ENCODE peak calls at places on chromosomes 1 and 21, in six cellular contexts. Q is sigmoid colon, S is GM10248, N is HCT116, X is H9, T is cardiac muscle cell. F is an unnamed sample.
A peak's percentile ranks its signal among the peaks of the same experiment; 100 is the strongest.

GRCh38 chr1:221698579-221699349 is 43.1 kb downstream of the DUSP10 start:
- DNase-seq in N (no peak), X (no peak), Q (no peak), S (no peak), T (no peak), F (no peak)

GRCh38 chr21:15437873-15438272 is 291.9 kb upstream of the USP25 start:
- DNase-seq in T (no peak), X (no peak), Q (no peak), N (no peak), S (peak; percentile 13), F (peak; percentile 21)

GRCh38 chr1:26542781-26543443 is 13.4 kb downstream of the RPS6KA1 start:
- DNase-seq in S (peak; percentile 38), Q (no peak), X (no peak), T (no peak), N (no peak), F (peak; percentile 36)

GRCh38 chr1:48470506-48470905 is 1.5 kb downstream of the SPATA6 start:
- DNase-seq in X (peak; percentile 50), N (no peak), T (peak; percentile 20), Q (peak; percentile 79), S (no peak), F (no peak)

GRCh38 chr1:93194231-93194630 is 13.7 kb downstream of the CCDC18 start:
- DNase-seq in S (no peak), N (no peak), T (no peak), Q (no peak), X (no peak), F (no peak)

GRCh38 chr1:169615803-169616202 is 14.1 kb downstream of the SELP start:
- DNase-seq in X (no peak), S (no peak), Q (no peak), T (no peak), N (no peak), F (no peak)

GRCh38 chr21:17548262-17548661 is 35.4 kb downstream of the CXADR start:
- DNase-seq in S (no peak), N (no peak), T (peak; percentile 30), Q (no peak), X (no peak), F (no peak)

GRCh38 chr1:241639040-241639652 is 1.0 kb downstream of the CHML start:
- DNase-seq in N (no peak), Q (no peak), X (no peak), T (no peak), S (no peak), F (peak; percentile 29)

GRCh38 chr1:248625971-248626370 is 8.9 kb downstream of the OR2T11 start:
- DNase-seq in X (no peak), Q (no peak), T (no peak), N (no peak), S (no peak), F (no peak)

GRCh38 chr21:35343046-35343816 is 294.1 kb upstream of the RUNX1 start:
- DNase-seq in S (peak; percentile 15), X (no peak), T (no peak), Q (no peak), N (no peak), F (peak; percentile 13)

GRCh38 chr1:24567792-24568388 is 12.0 kb downstream of the NCMAP start:
- DNase-seq in X (no peak), N (no peak), Q (no peak), T (no peak), S (no peak), F (no peak)

GRCh38 chr1:162672678-162673259 is 40.5 kb downstream of the DDR2 start:
- DNase-seq in N (no peak), S (no peak), T (no peak), Q (no peak), X (no peak), F (no peak)

GRCh38 chr1:157626099-157626498 is 28.2 kb upstream of the FCRL4 start:
- DNase-seq in X (peak; percentile 70), S (peak; percentile 60), Q (no peak), N (peak; percentile 34), T (peak; percentile 2), F (peak; percentile 46)

GRCh38 chr1:225842788-225843425 is 33.0 kb downstream of the EPHX1 start:
- DNase-seq in Q (no peak), N (no peak), S (no peak), X (no peak), T (no peak), F (no peak)

GRCh38 chr21:45030637-45031218 is 43.7 kb upstream of the ADARB1 start:
- DNase-seq in X (peak; percentile 26), N (no peak), S (no peak), T (no peak), Q (peak; percentile 56), F (no peak)

GRCh38 chr1:180230791-180231505 is 884 bp downstream of the LHX4 start:
- DNase-seq in T (peak; percentile 65), N (no peak), X (peak; percentile 74), S (no peak), Q (peak; percentile 55), F (peak; percentile 58)

GRCh38 chr1:244067893-244068292 is 16.8 kb downstream of the ZBTB18 start:
- DNase-seq in T (no peak), X (no peak), S (no peak), N (no peak), Q (no peak), F (no peak)

GRCh38 chr1:6143392-6143791 is 36.7 kb downstream of the CHD5 start:
- DNase-seq in X (no peak), S (no peak), N (no peak), T (no peak), Q (no peak), F (no peak)

GRCh38 chr1:183105449-183105848 is 80.6 kb upstream of the LAMC2 start:
- DNase-seq in Q (no peak), S (no peak), N (no peak), X (no peak), T (no peak), F (no peak)

GRCh38 chr1:175192630-175193338 is at the start of gene KIAA0040:
- DNase-seq in Q (peak; percentile 90), S (peak; percentile 77), T (peak; percentile 73), X (peak; percentile 83), N (peak; percentile 66), F (peak; percentile 83)

GRCh38 chr1:203871114-203871875 is 9.9 kb downstream of the SNRPE start:
- DNase-seq in T (peak; percentile 69), Q (peak; percentile 69), S (peak; percentile 32), N (peak; percentile 62), X (peak; percentile 52), F (peak; percentile 36)

GRCh38 chr1:2372551-2373490 is 18.5 kb downstream of the MORN1 start:
- DNase-seq in Q (peak; percentile 50), X (no peak), T (no peak), N (no peak), S (no peak), F (no peak)

GRCh38 chr1:81559662-81560350 is 240.9 kb upstream of the ADGRL2 start:
- DNase-seq in T (no peak), N (no peak), Q (no peak), S (no peak), X (no peak), F (no peak)

GRCh38 chr1:39195166-39196111 is 9.1 kb upstream of the MACF1 start:
- DNase-seq in X (no peak), T (no peak), Q (no peak), S (no peak), N (no peak), F (no peak)

GRCh38 chr1:58727363-58727762 is 27.5 kb upstream of the MYSM1 start:
- DNase-seq in N (peak; percentile 83), X (no peak), S (no peak), T (no peak), Q (no peak), F (no peak)

GRCh38 chr1:235266325-235266724 is 61.7 kb downstream of the ARID4B start:
- DNase-seq in Q (no peak), S (no peak), X (no peak), N (no peak), T (no peak), F (no peak)

GRCh38 chr1:91819038-91819788 is 66.7 kb downstream of the TGFBR3 start:
- DNase-seq in T (no peak), N (no peak), X (no peak), Q (no peak), S (no peak), F (no peak)

GRCh38 chr1:22329171-22329540 is 122.5 kb upstream of the ZBTB40 start:
- DNase-seq in N (no peak), X (peak; percentile 19), Q (peak; percentile 46), S (no peak), T (no peak), F (no peak)

GRCh38 chr1:200895448-200895799 is 724 bp downstream of the INAVA start:
- DNase-seq in T (no peak), N (no peak), Q (no peak), X (no peak), S (no peak), F (no peak)

GRCh38 chr21:38669186-38669585 is 136.5 kb upstream of the ETS2 start:
- DNase-seq in S (peak; percentile 20), N (no peak), Q (no peak), T (peak; percentile 23), X (peak; percentile 33), F (peak; percentile 37)
- TF ChIP-seq CTCF in S (peak; percentile 26), N (peak; percentile 34), Q (no peak), T (peak; percentile 61), X (peak; percentile 64), F (peak; percentile 5)

GRCh38 chr1:60848583-60849188 is 233.7 kb upstream of the NFIA start:
- DNase-seq in Q (no peak), X (no peak), T (peak; percentile 48), S (no peak), N (peak; percentile 54), F (no peak)
- TF ChIP-seq CTCF in Q (no peak), X (peak; percentile 80), T (peak; percentile 52), S (peak; percentile 33), N (peak; percentile 60), F (peak; percentile 9)

GRCh38 chr1:34292472-34292871 is 115.8 kb downstream of the C1orf94 start:
- DNase-seq in S (no peak), T (no peak), N (no peak), Q (no peak), X (peak; percentile 34), F (no peak)
- TF ChIP-seq CTCF in S (no peak), T (no peak), N (no peak), Q (no peak), X (peak; percentile 53), F (peak; percentile 4)

GRCh38 chr1:54517536-54517935 is 30.5 kb upstream of the ACOT11 start:
- DNase-seq in T (no peak), N (no peak), X (no peak), S (no peak), Q (no peak), F (no peak)

GRCh38 chr1:54518489-54518888 is 29.5 kb upstream of the ACOT11 start:
- DNase-seq in X (peak; percentile 4), N (no peak), S (no peak), T (no peak), Q (no peak), F (no peak)

GRCh38 chr1:54516249-54516920 is 31.6 kb upstream of the ACOT11 start:
- DNase-seq in N (no peak), S (no peak), X (no peak), Q (no peak), T (no peak), F (no peak)

DNA sequence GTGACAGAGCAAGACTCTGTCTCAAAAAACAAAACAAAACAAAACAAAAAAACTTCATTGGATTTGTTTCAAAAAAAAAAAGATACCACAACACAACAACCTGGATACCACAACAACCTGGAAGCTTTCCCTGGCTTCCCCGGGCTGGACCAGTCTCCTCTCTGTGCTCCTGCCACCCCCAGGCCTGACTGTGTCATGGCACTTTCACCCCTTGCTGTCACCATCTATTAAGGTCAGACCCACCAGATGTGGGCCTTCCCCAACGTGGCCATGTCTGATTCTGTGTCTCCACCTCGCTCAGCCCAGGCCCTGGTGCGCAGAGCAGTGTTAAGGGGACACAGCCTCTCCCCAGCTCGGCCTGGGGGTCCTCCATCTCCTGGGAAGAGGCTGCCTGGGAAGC is 28.3 kb upstream of the ACOT11 start:
- DNase-seq in X (peak; percentile 65), T (no peak), S (no peak), N (no peak), Q (no peak), F (no peak)
- TF ChIP-seq CTCF in X (peak; percentile 67), T (no peak), S (no peak), N (no peak), Q (no peak), F (no peak)

F was measured in GM20000.